ENCODE peak calls at places on chromosomes 6 and 20, in six cellular contexts. O is mesenchymal stem cell, G is neuronal stem cell, X is IMR-90, I is H9, F is H1. J is an unnamed sample.

GRCh38 chr6:2503816-2504494 is 246.8 kb downstream of the MYLK4 start:
- DNase-seq in X (peak; percentile 53), G (no peak), I (no peak), F (no peak), O (peak; percentile 44), J (peak; percentile 87)

GRCh38 chr6:6678811-6679210 is 90.3 kb downstream of the LY86 start:
- DNase-seq in I (no peak), O (no peak), G (no peak), F (no peak), X (no peak), J (no peak)

GRCh38 chr6:364609-365540 is 26.7 kb upstream of the IRF4 start:
- DNase-seq in I (no peak), O (no peak), X (no peak), G (no peak), F (no peak), J (no peak)

GRCh38 chr6:162964703-162965140 is 236.9 kb downstream of the PACRG start:
- DNase-seq in O (peak; percentile 98), X (peak; percentile 99), G (no peak), F (no peak), I (no peak), J (peak; percentile 75)

GRCh38 chr6:145756170-145756662 is 20.9 kb upstream of the EPM2A start:
- DNase-seq in X (peak; percentile 89), G (no peak), O (peak; percentile 90), I (no peak), F (no peak), J (no peak)

GRCh38 chr20:24492031-24492607 is 22.7 kb downstream of the SYNDIG1 start:
- DNase-seq in G (no peak), O (no peak), X (no peak), F (no peak), I (peak; percentile 62), J (no peak)

GRCh38 chr20:47233333-47234188 is 122.9 kb downstream of the ZMYND8 start:
- DNase-seq in I (no peak), X (peak; percentile 48), O (peak; percentile 55), F (no peak), G (no peak), J (no peak)

GRCh38 chr20:3712279-3712873 is at the start of gene SIGLEC1:
- DNase-seq in F (no peak), X (no peak), O (no peak), I (peak; percentile 17), G (no peak), J (peak; percentile 42)

GRCh38 chr6:83767033-83767432 is 58.1 kb upstream of the SNAP91 start:
- DNase-seq in F (no peak), I (no peak), X (no peak), O (no peak), G (no peak), J (no peak)

GRCh38 chr6:77178821-77179220 is 284.5 kb downstream of the HTR1B start:
- DNase-seq in G (no peak), I (no peak), X (peak; percentile 84), F (no peak), O (peak; percentile 31), J (no peak)

GRCh38 chr6:28769626-28770402 is 154.0 kb downstream of the TRIM27 start:
- DNase-seq in X (peak; percentile 20), G (no peak), O (peak; percentile 7), I (peak; percentile 65), F (no peak), J (peak; percentile 87)

GRCh38 chr6:5302220-5302946 is 41.1 kb downstream of the FARS2 start:
- DNase-seq in F (no peak), I (no peak), O (no peak), G (no peak), X (peak; percentile 8), J (no peak)

GRCh38 chr20:37202267-37202943 is 23.1 kb upstream of the MROH8 start:
- DNase-seq in X (peak; percentile 98), O (peak; percentile 97), F (peak; percentile 10), I (no peak), G (no peak), J (peak; percentile 95)

GRCh38 chr20:37798312-37798711 is 104.5 kb downstream of the CTNNBL1 start:
- DNase-seq in G (no peak), X (no peak), I (no peak), F (no peak), O (no peak), J (no peak)

GRCh38 chr6:112979830-112980229 is 632.7 kb downstream of the RFPL4B start:
- DNase-seq in X (no peak), O (peak; percentile 32), F (no peak), G (no peak), I (no peak), J (no peak)

GRCh38 chr6:42368156-42368555 is 83.6 kb downstream of the TRERF1 start:
- DNase-seq in O (no peak), F (no peak), G (no peak), I (no peak), X (no peak), J (no peak)

GRCh38 chr6:155521719-155522118 is 66.1 kb upstream of the NOX3 start:
- DNase-seq in X (peak; percentile 61), I (no peak), G (no peak), F (no peak), O (peak; percentile 42), J (no peak)

GRCh38 chr20:37394543-37395410 is 48.8 kb downstream of the SRC start:
- DNase-seq in G (no peak), X (no peak), I (no peak), O (no peak), F (no peak), J (no peak)

GRCh38 chr6:168102093-168102985 is 23.3 kb upstream of the FRMD1 start:
- DNase-seq in I (no peak), O (no peak), X (no peak), F (no peak), G (no peak), J (no peak)

GRCh38 chr6:159416891-159417540 is 247.8 kb downstream of the FNDC1 start:
- DNase-seq in X (no peak), F (no peak), G (no peak), I (no peak), O (no peak), J (no peak)

GRCh38 chr6:120826253-120826652 is 508.0 kb downstream of the TBC1D32 start:
- DNase-seq in I (peak; percentile 43), O (peak; percentile 4), F (no peak), G (peak; percentile 26), X (no peak), J (peak; percentile 81)

GRCh38 chr6:69719602-69720193 is 77.1 kb downstream of the LMBRD1 start:
- DNase-seq in F (no peak), G (no peak), O (peak; percentile 41), X (peak; percentile 37), I (no peak), J (peak; percentile 35)

GRCh38 chr6:106383573-106383972 is 23.1 kb downstream of the CRYBG1 start:
- DNase-seq in I (no peak), F (no peak), O (no peak), G (no peak), X (no peak), J (no peak)

GRCh38 chr6:134896881-134897280 is 53.0 kb downstream of the ALDH8A1 start:
- DNase-seq in X (no peak), I (no peak), G (no peak), O (no peak), F (no peak), J (no peak)

GRCh38 chr20:46545077-46545826 is 5.2 kb downstream of the OCSTAMP start:
- DNase-seq in O (no peak), F (no peak), I (no peak), X (peak; percentile 21), G (no peak), J (no peak)

GRCh38 chr6:24991748-24992467 is 56.1 kb upstream of the RIPOR2 start:
- DNase-seq in G (peak; percentile 47), F (no peak), I (peak; percentile 63), X (peak; percentile 48), O (peak; percentile 52), J (peak; percentile 51)

GRCh38 chr6:44503471-44503870 is 116.0 kb downstream of the CDC5L start:
- DNase-seq in X (no peak), F (no peak), G (no peak), O (no peak), I (no peak), J (no peak)
- H3K14ac ChIP-seq in X (no peak overlapping the region), F (no peak overlapping the region), G (no peak overlapping the region), O (no peak overlapping the region), I (no peak overlapping the region), J (no peak overlapping the region)

DNA sequence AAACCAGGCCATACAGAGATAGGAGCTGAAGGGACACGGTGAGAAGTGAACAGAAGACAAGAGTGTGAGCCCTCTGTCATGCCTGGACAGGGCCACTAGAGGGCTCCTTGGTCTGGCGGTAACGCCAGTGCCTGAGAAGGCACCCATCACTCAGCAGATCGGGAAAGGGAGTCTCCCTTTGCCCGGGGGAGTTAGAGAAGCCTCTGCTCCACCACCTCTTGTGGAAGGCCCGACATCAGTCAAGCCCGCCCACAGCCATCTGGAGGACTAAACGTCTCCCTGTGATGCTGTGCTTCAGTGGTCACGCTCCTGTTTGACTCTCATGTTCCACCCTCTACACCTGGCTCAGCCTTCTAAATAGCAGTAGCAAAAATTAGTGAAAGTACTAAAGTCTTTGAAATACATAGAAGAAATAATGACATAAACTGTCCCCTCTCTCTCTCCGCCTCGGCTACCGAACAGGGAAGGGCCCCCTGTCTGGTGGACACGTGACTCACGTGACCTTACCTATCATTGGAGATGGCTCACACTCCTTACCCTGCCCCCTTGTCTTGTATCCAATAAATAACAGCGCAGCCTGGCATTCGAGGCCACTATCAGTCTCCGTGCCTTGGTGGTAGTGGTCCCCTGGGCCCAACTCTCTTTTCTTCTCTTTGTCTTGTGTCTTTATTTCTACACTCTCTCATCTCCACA is 66.7 kb downstream of the RPP21 start:
- DNase-seq in X (peak; percentile 36), I (peak; percentile 88), O (peak; percentile 59), F (peak; percentile 51), G (no peak), J (peak; percentile 70)
- H2AFZ ChIP-seq in X (peak overlapping the region; percentile 75), I (no peak overlapping the region), O (no peak overlapping the region), F (peak overlapping the region; percentile 77), G (peak overlapping the region; percentile 81), J (no peak overlapping the region)

GRCh38 chr6:89080281-89081128 is at the start of gene PNRC1:
- DNase-seq in O (peak; percentile 99), F (peak; percentile 100), I (peak; percentile 100), X (peak; percentile 98), G (peak; percentile 99), J (peak; percentile 100)
- H3K4ac ChIP-seq in O (peak within 1 kb of the TSS; percentile 98), F (peak within 1 kb of the TSS; percentile 92), I (peak within 1 kb of the TSS; percentile 33), X (peak within 1 kb of the TSS; percentile 89), G (peak within 1 kb of the TSS; percentile 17), J (peak within 1 kb of the TSS; percentile 81)

GRCh38 chr6:116475151-116475550 is 14.0 kb downstream of the CALHM6 start:
- DNase-seq in X (no peak), I (no peak), O (no peak), F (no peak), G (no peak), J (no peak)
- H3K14ac ChIP-seq in X (no peak overlapping the region), I (no peak overlapping the region), O (no peak overlapping the region), F (no peak overlapping the region), G (no peak overlapping the region), J (no peak overlapping the region)

GRCh38 chr6:34205916-34206315 is 30.8 kb upstream of the HMGA1 start:
- DNase-seq in X (no peak), G (no peak), O (no peak), I (no peak), F (no peak), J (no peak)

GRCh38 chr6:34204693-34205092 is 32.0 kb upstream of the HMGA1 start:
- DNase-seq in I (no peak), G (no peak), F (no peak), X (no peak), O (no peak), J (no peak)

GRCh38 chr6:34207695-34208443 is 28.8 kb upstream of the HMGA1 start:
- DNase-seq in I (no peak), F (no peak), X (no peak), O (no peak), G (no peak), J (no peak)

GRCh38 chr6:34206726-34207125 is 29.9 kb upstream of the HMGA1 start:
- DNase-seq in G (no peak), X (no peak), O (no peak), F (no peak), I (no peak), J (no peak)

GRCh38 chr6:34205466-34205865 is 31.2 kb upstream of the HMGA1 start:
- DNase-seq in O (no peak), F (no peak), G (no peak), X (peak; percentile 25), I (no peak), J (no peak)
- H2AFZ ChIP-seq in O (no peak overlapping the region), F (no peak overlapping the region), G (no peak overlapping the region), X (no peak overlapping the region), I (no peak overlapping the region), J (no peak overlapping the region)

J was measured in trophoblast cell.